ENCODE peak calls at places on chromosomes 13 and 19, in eight cellular contexts. Q is activated CD4-positive, alpha-beta memory T cell treated with anti-CD3 and anti-CD28 coated beads, Interleukin-2, amount 10 ng/mL, durations not matched to agents 7 days and 5 days; N is ELF-1; R is NCI-H524; I is stimulated activated CD8-positive, alpha-beta memory T cell treated with anti-CD3 and anti-CD28 coated beads, Interleukin-12 subunit alpha, Interleukin-12 subunit beta, amount 100 ng/mL, for 1 hour; H is upper lobe of right lung; W is T-helper 1 cell; O is NCI-H1105. T is an unnamed sample.

GRCh38 chr19:58274771-58275199 is 4.0 kb upstream of the ZNF8 start:
- DNase-seq in N (no peak), H (no peak), I (no peak), O (no peak), Q (no peak), R (no peak), W (no peak), T (no peak)

GRCh38 chr19:57559008-57559403 is 657 bp downstream of the ZNF550 start:
- DNase-seq in R (no peak), Q (peak), I (no peak), H (no peak), N (peak), W (no peak), O (peak), T (no peak)

GRCh38 chr13:98129059-98129741 is 13.7 kb upstream of the FARP1 start:
- DNase-seq in R (no peak), O (no peak), N (no peak), W (no peak), Q (no peak), H (no peak), I (no peak), T (no peak)

GRCh38 chr19:18519962-18520847 is 1.7 kb downstream of the ELL start:
- DNase-seq in W (no peak), R (peak), H (peak), N (peak), I (no peak), Q (peak), O (peak), T (peak)

GRCh38 chr19:18460313-18460712 is 22.4 kb upstream of the ISYNA1 start:
- DNase-seq in N (no peak), W (no peak), I (no peak), O (no peak), R (no peak), Q (no peak), H (no peak), T (no peak)

GRCh38 chr13:37074703-37075102 is 15.2 kb upstream of the SUPT20H start:
- DNase-seq in Q (no peak), R (peak), I (no peak), O (peak), H (no peak), N (no peak), W (no peak), T (no peak)

GRCh38 chr19:44782729-44783128 is 5.0 kb downstream of the CBLC start:
- DNase-seq in Q (no peak), R (peak), H (no peak), N (no peak), O (no peak), W (no peak), I (no peak), T (no peak)

GRCh38 chr13:95002126-95002525 is 289.8 kb upstream of the SOX21 start:
- DNase-seq in Q (no peak), I (no peak), W (no peak), N (peak), O (no peak), H (no peak), R (peak), T (no peak)

GRCh38 chr19:2302319-2303208 is 5.4 kb downstream of the LINGO3 start:
- DNase-seq in H (no peak), N (peak), W (no peak), I (no peak), Q (no peak), R (peak), O (no peak), T (no peak)

GRCh38 chr19:1747285-1748114 is 5.8 kb upstream of the ONECUT3 start:
- DNase-seq in I (peak), W (no peak), O (no peak), R (no peak), N (no peak), H (no peak), Q (peak), T (no peak)

GRCh38 chr19:4175669-4175931 is 6.8 kb downstream of the SIRT6 start:
- DNase-seq in N (no peak), Q (no peak), H (no peak), O (no peak), I (no peak), W (no peak), R (no peak), T (no peak)

GRCh38 chr13:47119568-47120080 is 222.8 kb upstream of the HTR2A start:
- DNase-seq in W (no peak), I (no peak), H (no peak), Q (no peak), R (no peak), O (no peak), N (no peak), T (no peak)

GRCh38 chr19:45125975-45126493 is 33.1 kb downstream of the PPP1R37 start:
- DNase-seq in O (peak), H (peak), R (peak), N (peak), Q (peak), I (peak), W (peak), T (peak)

GRCh38 chr19:16257509-16258002 is 59.8 kb downstream of the AP1M1 start:
- DNase-seq in I (no peak), Q (no peak), H (no peak), N (no peak), R (no peak), O (no peak), W (no peak), T (no peak)

GRCh38 chr19:54882758-54883157 is 8.7 kb downstream of the FCAR start:
- DNase-seq in I (no peak), W (no peak), H (no peak), N (no peak), R (no peak), Q (peak), O (no peak), T (peak)

GRCh38 chr13:33087091-33087490 is 70.9 kb downstream of the KL start:
- DNase-seq in H (no peak), R (no peak), Q (no peak), N (no peak), I (no peak), O (no peak), W (no peak), T (no peak)